ENCODE peak calls at places on chromosomes 6 and 20, in nine cellular contexts. One of them, this sample, is unnamed.

GRCh38 chr6:49676671-49677281 is 36.6 kb downstream of the CRISP2 start:
- DNase-seq in heart left ventricle: no peak
- DNase-seq in PC-9: peak; percentile 72
- DNase-seq in ovary: no peak
- DNase-seq in endodermal cell: no peak
- DNase-seq in breast epithelium: no peak
- DNase-seq in stomach: no peak
- DNase-seq in IMR-90: peak; percentile 51
- DNase-seq in left ventricle myocardium inferior: no peak
- DNase-seq in this sample: peak; percentile 67

GRCh38 chr6:5930143-5930770 is 76.5 kb downstream of the NRN1 start:
- DNase-seq in endodermal cell: no peak
- DNase-seq in IMR-90: no peak
- DNase-seq in ovary: no peak
- DNase-seq in breast epithelium: no peak
- DNase-seq in PC-9: no peak
- DNase-seq in stomach: no peak
- DNase-seq in left ventricle myocardium inferior: no peak
- DNase-seq in heart left ventricle: no peak
- DNase-seq in this sample: no peak

GRCh38 chr6:118668761-118669411 is 17.5 kb upstream of the CEP85L start:
- DNase-seq in left ventricle myocardium inferior: no peak
- DNase-seq in heart left ventricle: no peak
- DNase-seq in breast epithelium: no peak
- DNase-seq in IMR-90: peak; percentile 85
- DNase-seq in PC-9: peak; percentile 73
- DNase-seq in stomach: no peak
- DNase-seq in ovary: no peak
- DNase-seq in endodermal cell: no peak
- DNase-seq in this sample: no peak

GRCh38 chr20:46990017-46990810 is 95.6 kb downstream of the EYA2 start:
- DNase-seq in ovary: no peak
- DNase-seq in heart left ventricle: no peak
- DNase-seq in stomach: no peak
- DNase-seq in left ventricle myocardium inferior: no peak
- DNase-seq in PC-9: peak; percentile 89
- DNase-seq in breast epithelium: no peak
- DNase-seq in IMR-90: no peak
- DNase-seq in endodermal cell: no peak
- DNase-seq in this sample: no peak

GRCh38 chr6:15429146-15430110 is 183.6 kb downstream of the JARID2 start:
- DNase-seq in IMR-90: peak; percentile 70
- DNase-seq in left ventricle myocardium inferior: no peak
- DNase-seq in PC-9: no peak
- DNase-seq in stomach: no peak
- DNase-seq in heart left ventricle: no peak
- DNase-seq in endodermal cell: peak; percentile 47
- DNase-seq in ovary: no peak
- DNase-seq in breast epithelium: no peak
- DNase-seq in this sample: peak; percentile 74

GRCh38 chr20:14955396-14955795 is 618.0 kb upstream of the FLRT3 start:
- DNase-seq in heart left ventricle: no peak
- DNase-seq in breast epithelium: no peak
- DNase-seq in left ventricle myocardium inferior: no peak
- DNase-seq in stomach: no peak
- DNase-seq in PC-9: no peak
- DNase-seq in IMR-90: no peak
- DNase-seq in endodermal cell: no peak
- DNase-seq in ovary: no peak
- DNase-seq in this sample: no peak

GRCh38 chr20:46343358-46344357 is 35.4 kb upstream of the CDH22 start:
- DNase-seq in heart left ventricle: peak; percentile 35
- DNase-seq in PC-9: no peak
- DNase-seq in endodermal cell: no peak
- DNase-seq in IMR-90: no peak
- DNase-seq in breast epithelium: no peak
- DNase-seq in ovary: no peak
- DNase-seq in left ventricle myocardium inferior: no peak
- DNase-seq in stomach: no peak
- DNase-seq in this sample: no peak

GRCh38 chr20:36645353-36645752 is 643 bp downstream of the SLA2 start:
- DNase-seq in ovary: peak; percentile 13
- DNase-seq in IMR-90: no peak
- DNase-seq in heart left ventricle: no peak
- DNase-seq in stomach: no peak
- DNase-seq in left ventricle myocardium inferior: no peak
- DNase-seq in PC-9: no peak
- DNase-seq in endodermal cell: no peak
- DNase-seq in breast epithelium: no peak
- DNase-seq in this sample: no peak

GRCh38 chr20:33796263-33796906 is 14.8 kb upstream of the CHMP4B start:
- DNase-seq in ovary: no peak
- DNase-seq in stomach: peak; percentile 82
- DNase-seq in PC-9: peak; percentile 97
- DNase-seq in left ventricle myocardium inferior: no peak
- DNase-seq in IMR-90: no peak
- DNase-seq in endodermal cell: no peak
- DNase-seq in heart left ventricle: no peak
- DNase-seq in breast epithelium: peak; percentile 75
- DNase-seq in this sample: no peak

GRCh38 chr20:16902657-16903056 is 154.5 kb downstream of the OTOR start:
- DNase-seq in heart left ventricle: no peak
- DNase-seq in stomach: no peak
- DNase-seq in endodermal cell: no peak
- DNase-seq in left ventricle myocardium inferior: no peak
- DNase-seq in IMR-90: no peak
- DNase-seq in PC-9: no peak
- DNase-seq in breast epithelium: no peak
- DNase-seq in ovary: no peak
- DNase-seq in this sample: no peak

GRCh38 chr20:16904751-16905150 is 156.6 kb downstream of the OTOR start:
- DNase-seq in IMR-90: no peak
- DNase-seq in left ventricle myocardium inferior: no peak
- DNase-seq in breast epithelium: no peak
- DNase-seq in heart left ventricle: no peak
- DNase-seq in endodermal cell: no peak
- DNase-seq in stomach: no peak
- DNase-seq in ovary: no peak
- DNase-seq in PC-9: no peak
- DNase-seq in this sample: no peak
- TF ChIP-seq CTCF in IMR-90: no peak
- TF ChIP-seq CTCF in left ventricle myocardium inferior: no peak
- TF ChIP-seq CTCF in breast epithelium: no peak
- TF ChIP-seq CTCF in heart left ventricle: no peak
- TF ChIP-seq CTCF in endodermal cell: peak; percentile 47
- TF ChIP-seq CTCF in stomach: no peak
- TF ChIP-seq CTCF in ovary: no peak
- TF ChIP-seq CTCF in PC-9: no peak
- TF ChIP-seq CTCF in this sample: no peak

GRCh38 chr6:70315096-70315751 is 12.3 kb upstream of the COL9A1 start:
- DNase-seq in endodermal cell: no peak
- DNase-seq in stomach: no peak
- DNase-seq in ovary: no peak
- DNase-seq in heart left ventricle: no peak
- DNase-seq in IMR-90: no peak
- DNase-seq in PC-9: no peak
- DNase-seq in left ventricle myocardium inferior: no peak
- DNase-seq in breast epithelium: no peak
- DNase-seq in this sample: no peak
- H3K4me1 ChIP-seq in endodermal cell: peaks cover 3% of the 10 kb centered on the region
- H3K4me1 ChIP-seq in stomach: no peaks in the 10 kb centered on the region
- H3K4me1 ChIP-seq in ovary: no peaks in the 10 kb centered on the region
- H3K4me1 ChIP-seq in heart left ventricle: no peaks in the 10 kb centered on the region
- H3K4me1 ChIP-seq in IMR-90: no peaks in the 10 kb centered on the region
- H3K4me1 ChIP-seq in PC-9: no peaks in the 10 kb centered on the region
- H3K4me1 ChIP-seq in left ventricle myocardium inferior: no peaks in the 10 kb centered on the region
- H3K4me1 ChIP-seq in breast epithelium: no peaks in the 10 kb centered on the region
- H3K4me1 ChIP-seq in this sample: no peaks in the 10 kb centered on the region

DNA sequence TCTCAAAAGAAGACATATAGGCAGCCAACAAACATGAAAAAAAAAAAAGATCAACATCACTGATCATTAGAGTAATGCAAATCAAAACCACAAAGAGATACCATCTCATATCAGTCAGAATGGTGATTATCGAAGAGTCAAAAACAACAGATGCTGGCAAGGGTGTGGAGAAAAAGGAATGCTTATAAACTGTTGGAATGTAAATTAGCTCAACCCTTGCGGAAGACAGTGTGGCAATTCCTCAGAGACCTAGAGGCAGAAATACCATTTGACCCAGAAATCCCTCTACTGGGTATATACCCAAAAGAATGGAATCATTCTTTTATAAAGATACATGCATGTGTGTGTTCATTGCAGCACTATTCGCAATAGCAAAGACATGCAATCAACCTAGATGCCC is 303.8 kb upstream of the THEMIS start:
- DNase-seq in IMR-90: no peak
- DNase-seq in stomach: no peak
- DNase-seq in left ventricle myocardium inferior: no peak
- DNase-seq in PC-9: peak; percentile 96
- DNase-seq in breast epithelium: no peak
- DNase-seq in ovary: no peak
- DNase-seq in endodermal cell: no peak
- DNase-seq in heart left ventricle: no peak
- DNase-seq in this sample: no peak
- H3K27me3 ChIP-seq in IMR-90: no peaks in the 10 kb centered on the region
- H3K27me3 ChIP-seq in stomach: no peaks in the 10 kb centered on the region
- H3K27me3 ChIP-seq in left ventricle myocardium inferior: no peaks in the 10 kb centered on the region
- H3K27me3 ChIP-seq in PC-9: no peaks in the 10 kb centered on the region
- H3K27me3 ChIP-seq in breast epithelium: no peaks in the 10 kb centered on the region
- H3K27me3 ChIP-seq in ovary: no peaks in the 10 kb centered on the region
- H3K27me3 ChIP-seq in endodermal cell: no peaks in the 10 kb centered on the region
- H3K27me3 ChIP-seq in heart left ventricle: no peaks in the 10 kb centered on the region
- H3K27me3 ChIP-seq in this sample: no peaks in the 10 kb centered on the region

GRCh38 chr6:114543696-114544095 is 200.9 kb upstream of the HS3ST5 start:
- DNase-seq in heart left ventricle: no peak
- DNase-seq in IMR-90: no peak
- DNase-seq in stomach: no peak
- DNase-seq in breast epithelium: no peak
- DNase-seq in ovary: no peak
- DNase-seq in endodermal cell: no peak
- DNase-seq in PC-9: no peak
- DNase-seq in left ventricle myocardium inferior: no peak
- DNase-seq in this sample: no peak
- TF ChIP-seq CTCF in heart left ventricle: no peak
- TF ChIP-seq CTCF in IMR-90: no peak
- TF ChIP-seq CTCF in stomach: no peak
- TF ChIP-seq CTCF in breast epithelium: no peak
- TF ChIP-seq CTCF in ovary: no peak
- TF ChIP-seq CTCF in endodermal cell: peak; percentile 41
- TF ChIP-seq CTCF in PC-9: no peak
- TF ChIP-seq CTCF in left ventricle myocardium inferior: no peak
- TF ChIP-seq CTCF in this sample: no peak

GRCh38 chr20:38866265-38867061 is 59.8 kb upstream of the FAM83D start:
- DNase-seq in heart left ventricle: no peak
- DNase-seq in breast epithelium: no peak
- DNase-seq in stomach: no peak
- DNase-seq in left ventricle myocardium inferior: no peak
- DNase-seq in IMR-90: no peak
- DNase-seq in ovary: no peak
- DNase-seq in PC-9: no peak
- DNase-seq in endodermal cell: no peak
- DNase-seq in this sample: no peak
- H3K4me1 ChIP-seq in heart left ventricle: peaks cover 41% of the 10 kb centered on the region
- H3K4me1 ChIP-seq in breast epithelium: no peaks in the 10 kb centered on the region
- H3K4me1 ChIP-seq in stomach: no peaks in the 10 kb centered on the region
- H3K4me1 ChIP-seq in left ventricle myocardium inferior: peaks cover 44% of the 10 kb centered on the region
- H3K4me1 ChIP-seq in IMR-90: no peaks in the 10 kb centered on the region
- H3K4me1 ChIP-seq in ovary: no peaks in the 10 kb centered on the region
- H3K4me1 ChIP-seq in PC-9: peaks cover 22% of the 10 kb centered on the region
- H3K4me1 ChIP-seq in endodermal cell: no peaks in the 10 kb centered on the region
- H3K4me1 ChIP-seq in this sample: no peaks in the 10 kb centered on the region

DNA sequence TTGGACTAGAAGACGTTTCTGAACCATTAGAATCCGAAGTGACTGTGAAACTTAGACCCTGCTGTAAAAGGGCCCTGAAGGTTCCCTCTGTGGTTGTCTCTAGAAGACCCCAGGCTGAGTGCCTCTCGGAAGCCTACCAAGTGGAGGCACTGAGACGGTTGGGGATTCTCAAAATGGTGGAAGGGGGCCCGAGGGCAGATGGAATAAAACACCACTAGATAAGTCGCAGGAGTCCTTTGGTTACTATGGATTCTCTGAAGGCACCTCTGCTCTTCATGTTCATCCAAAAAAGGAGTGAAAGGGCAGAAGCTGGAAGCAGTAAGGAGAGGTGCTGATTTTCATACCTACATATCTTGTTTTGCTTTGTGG is 4.0 kb upstream of the TFAP2D start:
- DNase-seq in endodermal cell: no peak
- DNase-seq in breast epithelium: no peak
- DNase-seq in ovary: no peak
- DNase-seq in IMR-90: no peak
- DNase-seq in stomach: no peak
- DNase-seq in heart left ventricle: no peak
- DNase-seq in left ventricle myocardium inferior: no peak
- DNase-seq in PC-9: no peak
- DNase-seq in this sample: no peak
- H3K27me3 ChIP-seq in endodermal cell: peaks cover 100% of the 10 kb centered on the region
- H3K27me3 ChIP-seq in breast epithelium: peaks cover 73% of the 10 kb centered on the region
- H3K27me3 ChIP-seq in ovary: no peaks in the 10 kb centered on the region
- H3K27me3 ChIP-seq in IMR-90: peaks cover 1% of the 10 kb centered on the region
- H3K27me3 ChIP-seq in stomach: no peaks in the 10 kb centered on the region
- H3K27me3 ChIP-seq in heart left ventricle: peaks cover 88% of the 10 kb centered on the region
- H3K27me3 ChIP-seq in left ventricle myocardium inferior: peaks cover 99% of the 10 kb centered on the region
- H3K27me3 ChIP-seq in PC-9: peaks cover 15% of the 10 kb centered on the region
- H3K27me3 ChIP-seq in this sample: peaks cover 98% of the 10 kb centered on the region

GRCh38 chr6:151733680-151734320 is 73.7 kb upstream of the ESR1 start:
- DNase-seq in PC-9: no peak
- DNase-seq in ovary: no peak
- DNase-seq in heart left ventricle: no peak
- DNase-seq in endodermal cell: no peak
- DNase-seq in IMR-90: no peak
- DNase-seq in stomach: no peak
- DNase-seq in breast epithelium: no peak
- DNase-seq in left ventricle myocardium inferior: no peak
- DNase-seq in this sample: no peak

GRCh38 chr6:151730496-151730870 is 77.0 kb upstream of the ESR1 start:
- DNase-seq in breast epithelium: no peak
- DNase-seq in PC-9: no peak
- DNase-seq in left ventricle myocardium inferior: no peak
- DNase-seq in stomach: no peak
- DNase-seq in IMR-90: no peak
- DNase-seq in endodermal cell: no peak
- DNase-seq in ovary: no peak
- DNase-seq in heart left ventricle: no peak
- DNase-seq in this sample: no peak

GRCh38 chr6:151731313-151731712 is 76.2 kb upstream of the ESR1 start:
- DNase-seq in breast epithelium: no peak
- DNase-seq in ovary: no peak
- DNase-seq in IMR-90: no peak
- DNase-seq in left ventricle myocardium inferior: no peak
- DNase-seq in stomach: no peak
- DNase-seq in PC-9: no peak
- DNase-seq in endodermal cell: no peak
- DNase-seq in heart left ventricle: no peak
- DNase-seq in this sample: no peak

GRCh38 chr6:151729829-151730495 is 77.5 kb upstream of the ESR1 start:
- DNase-seq in breast epithelium: no peak
- DNase-seq in IMR-90: no peak
- DNase-seq in ovary: no peak
- DNase-seq in heart left ventricle: no peak
- DNase-seq in left ventricle myocardium inferior: no peak
- DNase-seq in PC-9: no peak
- DNase-seq in endodermal cell: peak; percentile 45
- DNase-seq in stomach: no peak
- DNase-seq in this sample: no peak
- TF ChIP-seq CTCF in breast epithelium: no peak
- TF ChIP-seq CTCF in IMR-90: no peak
- TF ChIP-seq CTCF in ovary: no peak
- TF ChIP-seq CTCF in heart left ventricle: no peak
- TF ChIP-seq CTCF in left ventricle myocardium inferior: no peak
- TF ChIP-seq CTCF in PC-9: no peak
- TF ChIP-seq CTCF in endodermal cell: peak; percentile 39
- TF ChIP-seq CTCF in stomach: no peak
- TF ChIP-seq CTCF in this sample: no peak

This sample was measured in foreskin keratinocyte.